ENCODE peak calls at places on chromosomes 16 and 17, in four cellular contexts. One of them, this sample, is unnamed.

GRCh38 chr16:68839831-68840230 is 3.5 kb upstream of the TANGO6 start:
- DNase-seq in breast epithelium: no peak
- DNase-seq in adrenal gland: no peak
- DNase-seq in testis: no peak
- DNase-seq in this sample: no peak

GRCh38 chr16:79613009-79613408 is 12.5 kb upstream of the MAF start:
- DNase-seq in testis: no peak
- DNase-seq in adrenal gland: no peak
- DNase-seq in breast epithelium: no peak
- DNase-seq in this sample: no peak

GRCh38 chr16:75000481-75001081 is 1.8 kb downstream of the ZNRF1 start:
- DNase-seq in testis: peak
- DNase-seq in breast epithelium: no peak
- DNase-seq in adrenal gland: no peak
- DNase-seq in this sample: no peak

GRCh38 chr16:78444-79145 is 570 bp downstream of the MPG start:
- DNase-seq in breast epithelium: no peak
- DNase-seq in testis: no peak
- DNase-seq in adrenal gland: peak
- DNase-seq in this sample: peak

GRCh38 chr16:3712830-3713476 is 4.4 kb downstream of the TRAP1 start:
- DNase-seq in breast epithelium: no peak
- DNase-seq in adrenal gland: no peak
- DNase-seq in testis: no peak
- DNase-seq in this sample: no peak

GRCh38 chr16:3612510-3613466 is 1.4 kb upstream of the SLX4 start:
- DNase-seq in adrenal gland: no peak
- DNase-seq in breast epithelium: no peak
- DNase-seq in testis: no peak
- DNase-seq in this sample: no peak

GRCh38 chr16:10992112-10992511 is 47.7 kb downstream of the CLEC16A start:
- DNase-seq in breast epithelium: no peak
- DNase-seq in adrenal gland: no peak
- DNase-seq in testis: no peak
- DNase-seq in this sample: no peak

GRCh38 chr17:37610971-37611370 is 1.8 kb upstream of the SYNRG start:
- DNase-seq in breast epithelium: no peak
- DNase-seq in adrenal gland: no peak
- DNase-seq in testis: no peak
- DNase-seq in this sample: no peak

GRCh38 chr17:21094298-21094704 is 32.5 kb upstream of the DHRS7B start:
- DNase-seq in breast epithelium: no peak
- DNase-seq in testis: no peak
- DNase-seq in adrenal gland: no peak
- DNase-seq in this sample: no peak

GRCh38 chr16:10297341-10298006 is 88.4 kb upstream of the ATF7IP2 start:
- DNase-seq in adrenal gland: peak
- DNase-seq in breast epithelium: no peak
- DNase-seq in testis: no peak
- DNase-seq in this sample: peak

GRCh38 chr16:51393381-51394005 is 242.4 kb upstream of the SALL1 start:
- DNase-seq in testis: no peak
- DNase-seq in breast epithelium: no peak
- DNase-seq in adrenal gland: no peak
- DNase-seq in this sample: no peak

GRCh38 chr16:80804451-80805383 is at the start of gene CDYL2:
- DNase-seq in breast epithelium: no peak
- DNase-seq in testis: no peak
- DNase-seq in adrenal gland: no peak
- DNase-seq in this sample: peak

GRCh38 chr17:74546586-74546985 is 671 bp upstream of the CD300C start:
- DNase-seq in breast epithelium: no peak
- DNase-seq in adrenal gland: no peak
- DNase-seq in testis: no peak
- DNase-seq in this sample: no peak

GRCh38 chr16:89410794-89411309 is 79.5 kb downstream of the ANKRD11 start:
- DNase-seq in breast epithelium: peak
- DNase-seq in testis: peak
- DNase-seq in adrenal gland: peak
- DNase-seq in this sample: no peak

GRCh38 chr17:4881761-4882555 is 17.4 kb upstream of the C17orf107 start:
- DNase-seq in testis: peak
- DNase-seq in adrenal gland: no peak
- DNase-seq in breast epithelium: peak
- DNase-seq in this sample: peak

GRCh38 chr17:199806-200603 is 18.6 kb upstream of the DOC2B start:
- DNase-seq in breast epithelium: peak
- DNase-seq in adrenal gland: peak
- DNase-seq in testis: no peak
- DNase-seq in this sample: peak

GRCh38 chr17:75077490-75078096 is 10.2 kb upstream of the SLC16A5 start:
- DNase-seq in adrenal gland: peak
- DNase-seq in testis: peak
- DNase-seq in breast epithelium: peak
- DNase-seq in this sample: peak

GRCh38 chr17:46733837-46734516 is 84.5 kb downstream of the WNT3 start:
- DNase-seq in breast epithelium: no peak
- DNase-seq in adrenal gland: no peak
- DNase-seq in testis: no peak
- DNase-seq in this sample: no peak

GRCh38 chr16:85735225-85735722 is 15.6 kb downstream of the C16orf74 start:
- DNase-seq in adrenal gland: no peak
- DNase-seq in testis: no peak
- DNase-seq in breast epithelium: no peak
- DNase-seq in this sample: peak

GRCh38 chr17:30433514-30433913 is 43.7 kb upstream of the GOSR1 start:
- DNase-seq in testis: no peak
- DNase-seq in adrenal gland: no peak
- DNase-seq in breast epithelium: no peak
- DNase-seq in this sample: no peak

GRCh38 chr17:79388556-79389295 is 222.1 kb downstream of the RBFOX3 start:
- DNase-seq in breast epithelium: peak
- DNase-seq in adrenal gland: peak
- DNase-seq in testis: peak
- DNase-seq in this sample: peak

GRCh38 chr17:67412057-67412456 is 35.0 kb downstream of the PITPNC1 start:
- DNase-seq in adrenal gland: peak
- DNase-seq in breast epithelium: no peak
- DNase-seq in testis: no peak
- DNase-seq in this sample: no peak

GRCh38 chr16:55562936-55563335 is 3.5 kb upstream of the CAPNS2 start:
- DNase-seq in breast epithelium: no peak
- DNase-seq in testis: no peak
- DNase-seq in adrenal gland: no peak
- DNase-seq in this sample: no peak

GRCh38 chr17:34675605-34676004 is 96.2 kb downstream of the TMEM132E start:
- DNase-seq in testis: no peak
- DNase-seq in breast epithelium: no peak
- DNase-seq in adrenal gland: no peak
- DNase-seq in this sample: no peak
- H3K27ac ChIP-seq in testis: no peak
- H3K27ac ChIP-seq in breast epithelium: no peak
- H3K27ac ChIP-seq in adrenal gland: no peak
- H3K27ac ChIP-seq in this sample: no peak

GRCh38 chr16:57349212-57350031 is 9.2 kb upstream of the CCL22 start:
- DNase-seq in adrenal gland: peak
- DNase-seq in testis: no peak
- DNase-seq in breast epithelium: no peak
- DNase-seq in this sample: peak
- TF ChIP-seq POLR2A in adrenal gland: no peak
- TF ChIP-seq POLR2A in testis: no peak
- TF ChIP-seq POLR2A in breast epithelium: no peak
- TF ChIP-seq POLR2A in this sample: no peak

GRCh38 chr16:2458887-2459646 is 842 bp upstream of the TEDC2 start:
- DNase-seq in breast epithelium: no peak
- DNase-seq in adrenal gland: no peak
- DNase-seq in testis: no peak
- DNase-seq in this sample: peak
- H3K27ac ChIP-seq in breast epithelium: peak
- H3K27ac ChIP-seq in adrenal gland: no peak
- H3K27ac ChIP-seq in testis: no peak
- H3K27ac ChIP-seq in this sample: peak

GRCh38 chr17:55305321-55306087 is 40.7 kb downstream of the HLF start:
- DNase-seq in testis: no peak
- DNase-seq in breast epithelium: no peak
- DNase-seq in adrenal gland: no peak
- DNase-seq in this sample: no peak
- TF ChIP-seq POLR2A in testis: no peak
- TF ChIP-seq POLR2A in breast epithelium: no peak
- TF ChIP-seq POLR2A in adrenal gland: no peak
- TF ChIP-seq POLR2A in this sample: no peak

GRCh38 chr16:81940781-81941560 is 70.3 kb downstream of the SDR42E1 start:
- DNase-seq in adrenal gland: no peak
- DNase-seq in breast epithelium: no peak
- DNase-seq in testis: no peak
- DNase-seq in this sample: no peak
- H3K27ac ChIP-seq in adrenal gland: no peak
- H3K27ac ChIP-seq in breast epithelium: no peak
- H3K27ac ChIP-seq in testis: no peak
- H3K27ac ChIP-seq in this sample: no peak

DNA sequence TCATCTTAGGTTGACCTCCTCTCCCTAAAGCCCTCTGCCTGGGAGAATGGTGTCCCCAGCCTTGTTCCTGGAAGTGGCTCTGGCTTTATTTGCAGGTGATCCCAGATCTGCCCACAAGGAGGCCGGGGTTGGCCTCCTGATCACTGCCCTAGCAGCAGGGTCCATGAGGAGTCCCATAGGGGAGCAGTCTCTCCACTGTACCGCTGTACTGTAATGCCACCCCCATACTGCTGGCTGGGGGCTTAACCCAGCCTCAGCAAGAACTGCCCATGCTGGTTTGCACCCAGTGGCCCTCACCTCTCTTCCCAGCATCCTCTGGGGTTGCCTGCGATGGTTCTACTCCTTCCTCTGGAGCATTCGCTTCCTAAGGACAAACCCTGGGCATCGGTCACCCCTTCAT is 39.1 kb downstream of the PSME3IP1 start:
- DNase-seq in adrenal gland: no peak
- DNase-seq in breast epithelium: no peak
- DNase-seq in testis: no peak
- DNase-seq in this sample: peak
- TF ChIP-seq POLR2A in adrenal gland: no peak
- TF ChIP-seq POLR2A in breast epithelium: no peak
- TF ChIP-seq POLR2A in testis: no peak
- TF ChIP-seq POLR2A in this sample: no peak

GRCh38 chr16:88338111-88338510 is 44.6 kb upstream of the ZNF469 start:
- DNase-seq in adrenal gland: no peak
- DNase-seq in testis: no peak
- DNase-seq in breast epithelium: no peak
- DNase-seq in this sample: no peak

GRCh38 chr16:88340755-88341150 is 42.0 kb upstream of the ZNF469 start:
- DNase-seq in adrenal gland: no peak
- DNase-seq in breast epithelium: no peak
- DNase-seq in testis: no peak
- DNase-seq in this sample: no peak

GRCh38 chr16:88338896-88339295 is 43.9 kb upstream of the ZNF469 start:
- DNase-seq in testis: no peak
- DNase-seq in breast epithelium: no peak
- DNase-seq in adrenal gland: no peak
- DNase-seq in this sample: no peak

GRCh38 chr16:88341551-88342290 is 41.0 kb upstream of the ZNF469 start:
- DNase-seq in testis: no peak
- DNase-seq in breast epithelium: no peak
- DNase-seq in adrenal gland: no peak
- DNase-seq in this sample: no peak

DNA sequence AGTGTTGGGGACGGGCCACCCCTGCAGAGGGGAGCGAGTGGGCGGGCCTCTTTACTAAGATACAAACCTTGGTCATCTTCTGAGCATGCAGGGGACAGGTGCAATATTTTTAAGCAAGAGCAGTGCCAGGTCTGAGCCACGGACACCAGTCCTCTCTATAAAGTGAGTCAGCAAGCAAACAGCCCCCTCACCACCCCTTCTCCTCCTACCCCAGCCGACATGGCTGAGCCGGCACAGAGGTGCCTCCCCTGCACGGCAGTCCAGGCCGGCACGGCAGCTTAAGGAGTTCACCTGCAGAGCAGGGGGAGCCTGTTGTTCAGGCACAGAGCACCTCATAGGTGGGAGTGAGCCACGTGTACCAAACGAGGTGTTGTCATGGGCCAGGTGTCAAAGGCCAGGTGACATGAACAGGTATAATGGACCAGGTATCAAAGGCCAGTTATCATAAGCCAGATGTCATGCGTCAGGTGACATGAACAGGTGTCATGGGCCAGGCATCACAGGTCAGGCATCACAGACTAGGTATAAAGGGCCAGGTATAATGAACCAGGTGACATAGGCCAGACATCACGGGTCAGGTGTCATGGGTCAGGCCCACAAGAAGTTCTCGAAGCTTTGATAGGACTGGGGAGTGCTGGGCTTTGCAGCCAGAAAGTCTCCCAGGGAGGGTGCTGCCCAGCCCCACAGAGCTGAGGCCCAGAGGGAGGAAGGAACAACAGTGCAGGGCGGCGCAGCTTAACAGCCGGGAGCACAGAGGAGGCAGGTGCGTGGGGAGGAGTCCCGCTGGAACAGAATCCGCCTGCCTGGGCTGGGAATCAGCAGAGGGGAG is 42.6 kb upstream of the ZNF469 start:
- DNase-seq in testis: no peak
- DNase-seq in breast epithelium: no peak
- DNase-seq in adrenal gland: no peak
- DNase-seq in this sample: no peak
- H3K27ac ChIP-seq in testis: no peak
- H3K27ac ChIP-seq in breast epithelium: no peak
- H3K27ac ChIP-seq in adrenal gland: no peak
- H3K27ac ChIP-seq in this sample: no peak

GRCh38 chr17:81229666-81229920 is 6.8 kb upstream of the CEP131 start:
- DNase-seq in adrenal gland: no peak
- DNase-seq in breast epithelium: no peak
- DNase-seq in testis: no peak
- DNase-seq in this sample: no peak

GRCh38 chr17:81231766-81232581 is 6.9 kb downstream of the TEPSIN start:
- DNase-seq in adrenal gland: no peak
- DNase-seq in testis: no peak
- DNase-seq in breast epithelium: no peak
- DNase-seq in this sample: no peak

GRCh38 chr17:81230043-81230820 is 7.5 kb upstream of the CEP131 start:
- DNase-seq in adrenal gland: no peak
- DNase-seq in testis: no peak
- DNase-seq in breast epithelium: no peak
- DNase-seq in this sample: no peak

GRCh38 chr17:81232616-81233241 is 6.1 kb downstream of the TEPSIN start:
- DNase-seq in breast epithelium: no peak
- DNase-seq in adrenal gland: no peak
- DNase-seq in testis: no peak
- DNase-seq in this sample: no peak

DNA sequence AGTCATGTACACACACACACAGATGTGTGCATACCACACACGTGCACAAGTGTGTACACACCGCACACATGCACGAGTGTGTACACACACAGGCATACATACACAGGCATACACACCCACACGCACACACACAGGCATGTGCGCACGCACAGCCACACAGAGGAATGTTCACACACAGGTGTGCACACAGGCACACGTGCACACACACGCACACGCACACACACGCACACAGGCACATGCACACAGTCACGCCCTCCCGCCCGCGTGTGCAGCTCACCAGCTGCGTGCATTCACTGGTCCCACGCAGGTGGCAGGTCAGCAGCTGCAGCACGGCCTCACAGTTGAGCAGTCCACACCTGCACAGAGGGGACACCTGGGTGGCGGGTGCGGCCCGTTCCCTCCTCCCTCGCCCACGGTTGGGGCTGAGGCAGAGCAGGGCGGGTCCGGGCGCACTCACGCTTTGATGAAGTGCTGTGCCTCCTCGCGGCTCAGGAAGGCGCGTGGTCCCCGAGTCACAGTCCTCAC is 7.7 kb downstream of the TEPSIN start:
- DNase-seq in adrenal gland: no peak
- DNase-seq in testis: no peak
- DNase-seq in breast epithelium: no peak
- DNase-seq in this sample: no peak
- TF ChIP-seq POLR2A in adrenal gland: no peak
- TF ChIP-seq POLR2A in testis: no peak
- TF ChIP-seq POLR2A in breast epithelium: no peak
- TF ChIP-seq POLR2A in this sample: no peak

This sample was measured in spleen.